ENCODE peak calls at places on chromosome 1, in four cellular contexts. K is HCT116, N is psoas muscle, T is BE2C. Z is an unnamed sample.

GRCh38 chr1:237482777-237483176 is 407.9 kb downstream of the ZP4 start:
- DNase-seq in K (no peak), N (no peak), T (no peak), Z (no peak)

GRCh38 chr1:46517010-46517600 is 27.5 kb downstream of the DMBX1 start:
- DNase-seq in K (peak), N (no peak), T (no peak), Z (peak)

GRCh38 chr1:191851799-191852595 is 306.3 kb upstream of the RGS18 start:
- DNase-seq in K (no peak), N (no peak), T (peak), Z (no peak)

GRCh38 chr1:213613549-213613948 is 374.2 kb upstream of the PROX1 start:
- DNase-seq in K (no peak), N (no peak), T (no peak), Z (no peak)

GRCh38 chr1:226983247-226983997 is 43.3 kb downstream of the COQ8A start:
- DNase-seq in K (no peak), N (no peak), T (no peak), Z (no peak)

GRCh38 chr1:48471603-48472576 is at the start of gene SPATA6:
- DNase-seq in K (peak), N (peak), T (peak), Z (peak)

GRCh38 chr1:79982218-79982617 is 975.7 kb upstream of the ADGRL4 start:
- DNase-seq in K (no peak), N (peak), T (no peak), Z (no peak)

GRCh38 chr1:94646151-94646643 is 104.6 kb upstream of the F3 start:
- DNase-seq in K (no peak), N (no peak), T (no peak), Z (no peak)

GRCh38 chr1:245677446-245678240 is 522.9 kb downstream of the KIF26B start:
- DNase-seq in K (no peak), N (no peak), T (no peak), Z (no peak)

GRCh38 chr1:1148061-1148460 is 25.6 kb upstream of the TTLL10 start:
- DNase-seq in K (no peak), N (no peak), T (no peak), Z (no peak)

GRCh38 chr1:221670081-221670480 is 71.8 kb downstream of the DUSP10 start:
- DNase-seq in K (no peak), N (no peak), T (no peak), Z (no peak)

GRCh38 chr1:56577859-56578663 is 1.3 kb downstream of the PLPP3 start:
- DNase-seq in K (no peak), N (peak), T (peak), Z (no peak)

GRCh38 chr1:181659348-181659957 is 176.1 kb downstream of the CACNA1E start:
- DNase-seq in K (no peak), N (no peak), T (no peak), Z (no peak)

GRCh38 chr1:74467786-74468377 is 44.5 kb downstream of the LRRC53 start:
- DNase-seq in K (no peak), N (no peak), T (no peak), Z (no peak)

GRCh38 chr1:14605945-14606344 is 7.5 kb downstream of the KAZN start:
- DNase-seq in K (no peak), N (no peak), T (no peak), Z (no peak)

Z was measured in K562.